ENCODE peak calls at places on chromosomes 13 and 19, in ten cellular contexts. N is neural progenitor cell, L is WERI-Rb-1, X is mammary epithelial cell, H is foreskin keratinocyte, T is progenitor cell of endocrine pancreas, U is thoracic aorta, M is glutamatergic neuron, Y is DND-41, S is RWPE1. B is an unnamed sample.

GRCh38 chr19:1851581-1852293 is 3.5 kb upstream of the REXO1 start:
- DNase-seq in U (no peak), Y (peak), T (no peak), M (peak), X (no peak), H (no peak), N (no peak), S (no peak), L (no peak), B (no peak)

GRCh38 chr19:44611812-44612295 is 1.5 kb upstream of the IGSF23 start:
- DNase-seq in N (no peak), L (no peak), T (no peak), U (no peak), X (no peak), Y (no peak), H (no peak), S (no peak), M (no peak), B (no peak)

GRCh38 chr13:54775501-54776191 is 1747.0 kb downstream of the OLFM4 start:
- DNase-seq in L (no peak), U (no peak), Y (no peak), M (no peak), S (no peak), H (no peak), T (no peak), N (no peak), X (no peak), B (no peak)

GRCh38 chr19:48284891-48285290 is 15.0 kb downstream of the ZNF114 start:
- DNase-seq in X (no peak), T (no peak), H (no peak), M (no peak), N (no peak), Y (no peak), U (no peak), L (no peak), S (no peak), B (no peak)

GRCh38 chr13:77184455-77184854 is 142.4 kb downstream of the MYCBP2 start:
- DNase-seq in Y (no peak), X (peak), L (no peak), N (no peak), H (peak), S (no peak), T (no peak), U (no peak), M (no peak), B (no peak)

GRCh38 chr13:45540195-45540594 is 75.3 kb downstream of the ERICH6B start:
- DNase-seq in L (no peak), H (no peak), M (no peak), U (no peak), N (no peak), S (no peak), X (no peak), Y (no peak), T (no peak), B (no peak)

GRCh38 chr19:4908781-4909171 is 525 bp upstream of the UHRF1 start:
- DNase-seq in U (no peak), H (no peak), S (no peak), L (peak), Y (no peak), T (no peak), N (no peak), X (no peak), M (peak), B (peak)

GRCh38 chr13:33307820-33308219 is 22.3 kb upstream of the STARD13 start:
- DNase-seq in L (no peak), N (no peak), U (no peak), X (no peak), T (no peak), H (no peak), Y (no peak), M (no peak), S (no peak), B (no peak)

GRCh38 chr19:5470264-5470671 is 15.1 kb downstream of the ZNRF4 start:
- DNase-seq in M (no peak), U (no peak), N (no peak), Y (no peak), L (no peak), H (peak), S (peak), T (peak), X (peak), B (no peak)

GRCh38 chr13:85558118-85558517 is 241.1 kb downstream of the SLITRK6 start:
- DNase-seq in U (no peak), M (no peak), H (no peak), L (no peak), X (no peak), N (no peak), S (no peak), Y (no peak), T (no peak), B (no peak)

GRCh38 chr13:46495647-46496046 is 57.3 kb upstream of the LRCH1 start:
- DNase-seq in T (no peak), M (no peak), N (no peak), L (no peak), H (no peak), X (no peak), S (no peak), U (no peak), Y (no peak), B (no peak)

GRCh38 chr13:88464851-88465250 is 793.7 kb downstream of the SLITRK5 start:
- DNase-seq in X (no peak), M (no peak), S (no peak), L (no peak), H (no peak), T (no peak), U (no peak), Y (no peak), N (no peak), B (no peak)

GRCh38 chr13:109833940-109834339 is 47.6 kb upstream of the IRS2 start:
- DNase-seq in T (no peak), L (no peak), N (no peak), X (no peak), M (no peak), S (no peak), U (no peak), H (no peak), Y (no peak), B (no peak)

GRCh38 chr19:51600940-51601575 is 29.1 kb downstream of the SIGLEC5 start:
- DNase-seq in X (no peak), U (no peak), H (no peak), Y (no peak), N (no peak), S (no peak), M (no peak), T (no peak), L (no peak), B (no peak)

GRCh38 chr13:94209110-94209509 is 270.4 kb downstream of the DCT start:
- DNase-seq in M (no peak), U (no peak), T (no peak), H (no peak), N (no peak), Y (no peak), S (no peak), X (no peak), L (no peak), B (no peak)

GRCh38 chr13:97875911-97876310 is 77.6 kb upstream of the IPO5 start:
- DNase-seq in U (no peak), T (no peak), N (no peak), H (no peak), X (no peak), L (no peak), M (no peak), Y (no peak), S (no peak), B (no peak)

GRCh38 chr19:44576843-44577565 is 36.4 kb upstream of the IGSF23 start:
- DNase-seq in L (peak), N (peak), X (peak), H (peak), U (no peak), Y (peak), S (peak), T (no peak), M (no peak), B (no peak)

GRCh38 chr19:1854542-1855039 is 6.3 kb upstream of the REXO1 start:
- DNase-seq in H (no peak), N (peak), X (no peak), U (no peak), T (no peak), S (no peak), L (peak), M (peak), Y (no peak), B (peak)

GRCh38 chr19:54209748-54210494 is 9.3 kb downstream of the RPS9 start:
- DNase-seq in X (peak), Y (peak), N (no peak), U (peak), L (no peak), S (peak), H (peak), M (no peak), T (no peak), B (no peak)

GRCh38 chr19:55466246-55466614 is 1.7 kb upstream of the C19orf85 start:
- DNase-seq in X (no peak), L (no peak), T (no peak), S (no peak), N (no peak), H (no peak), U (no peak), M (no peak), Y (no peak), B (no peak)

GRCh38 chr19:8320564-8321066 is 560 bp downstream of the NDUFA7 start:
- DNase-seq in M (no peak), U (no peak), H (no peak), Y (peak), L (no peak), S (no peak), T (no peak), N (peak), X (no peak), B (no peak)

GRCh38 chr19:15740785-15741184 is 3.0 kb downstream of the OR10H3 start:
- DNase-seq in M (no peak), T (no peak), L (no peak), H (no peak), N (no peak), X (no peak), U (no peak), Y (no peak), S (no peak), B (no peak)

GRCh38 chr19:9782282-9782681 is 13.7 kb upstream of the ZNF846 start:
- DNase-seq in L (no peak), H (no peak), S (no peak), N (no peak), M (no peak), T (no peak), Y (no peak), U (no peak), X (no peak), B (no peak)

GRCh38 chr13:99528547-99528946 is 27.3 kb downstream of the TM9SF2 start:
- DNase-seq in L (peak), M (no peak), N (peak), T (no peak), X (no peak), H (no peak), S (no peak), U (no peak), Y (peak), B (no peak)

GRCh38 chr19:1514295-1514661 is 1.5 kb upstream of the ADAMTSL5 start:
- DNase-seq in N (no peak), S (no peak), M (no peak), T (no peak), U (no peak), H (no peak), L (no peak), X (no peak), Y (no peak), B (no peak)

GRCh38 chr19:5665781-5666513 is 14.4 kb downstream of the MICOS13 start:
- DNase-seq in Y (no peak), M (no peak), S (no peak), H (no peak), T (no peak), N (no peak), U (no peak), X (peak), L (no peak), B (no peak)

GRCh38 chr13:68099616-68100015 is 869.5 kb upstream of the PCDH9 start:
- DNase-seq in L (no peak), N (no peak), H (peak), T (no peak), S (peak), X (peak), U (no peak), Y (no peak), M (no peak), B (no peak)

GRCh38 chr19:47601180-47601904 is 7.6 kb upstream of the BICRA start:
- DNase-seq in Y (no peak), U (no peak), H (no peak), L (no peak), S (no peak), X (no peak), M (no peak), N (no peak), T (no peak), B (no peak)

GRCh38 chr13:78121459-78122348 is 203.1 kb upstream of the EDNRB start:
- DNase-seq in N (peak), S (peak), Y (peak), H (peak), L (peak), U (no peak), X (peak), T (no peak), M (peak), B (peak)

GRCh38 chr13:87234981-87235380 is 436.2 kb upstream of the SLITRK5 start:
- DNase-seq in T (no peak), Y (no peak), X (peak), M (no peak), N (no peak), H (no peak), U (no peak), S (no peak), L (no peak), B (no peak)

GRCh38 chr13:46665630-46666482 is 112.9 kb downstream of the LRCH1 start:
- DNase-seq in H (no peak), Y (no peak), N (no peak), L (no peak), U (no peak), S (no peak), M (no peak), T (no peak), X (no peak), B (no peak)

GRCh38 chr19:11548315-11548700 is 9.7 kb downstream of the CNN1 start:
- DNase-seq in U (no peak), Y (no peak), X (no peak), N (no peak), H (no peak), L (no peak), M (no peak), S (no peak), T (no peak), B (no peak)

GRCh38 chr19:13505761-13506549 is at the start of gene CACNA1A:
- DNase-seq in L (no peak), H (no peak), X (no peak), M (peak), U (no peak), N (peak), T (peak), Y (no peak), S (no peak), B (peak)

GRCh38 chr13:31965361-31966066 is 66.1 kb upstream of the FRY start:
- DNase-seq in S (no peak), M (no peak), T (no peak), Y (no peak), U (no peak), N (no peak), L (no peak), H (peak), X (peak), B (no peak)

GRCh38 chr19:40274585-40275544 is 10.3 kb downstream of the AKT2 start:
- DNase-seq in T (no peak), S (no peak), X (no peak), Y (no peak), U (no peak), N (no peak), L (no peak), M (peak), H (no peak), B (no peak)

GRCh38 chr19:8396563-8397203 is 6.5 kb downstream of the RAB11B start:
- DNase-seq in Y (peak), S (peak), T (no peak), L (peak), X (peak), U (no peak), N (peak), M (peak), H (peak), B (peak)

GRCh38 chr13:80477641-80478443 is 136.9 kb upstream of the SPRY2 start:
- DNase-seq in Y (no peak), H (peak), L (no peak), X (peak), T (no peak), N (no peak), M (no peak), S (peak), U (no peak), B (no peak)

GRCh38 chr19:28454083-28454482 is 758.9 kb downstream of the UQCRFS1 start:
- DNase-seq in H (peak), S (no peak), T (no peak), X (peak), L (no peak), M (no peak), Y (no peak), N (no peak), U (no peak), B (no peak)

GRCh38 chr19:13037718-13038117 is 42.4 kb downstream of the NFIX start:
- DNase-seq in S (no peak), M (no peak), T (no peak), Y (no peak), H (no peak), U (no peak), N (no peak), X (no peak), L (no peak), B (no peak)

GRCh38 chr19:29769997-29770396 is 41.8 kb upstream of the CCNE1 start:
- DNase-seq in L (no peak), Y (no peak), U (no peak), X (no peak), S (no peak), T (no peak), N (no peak), M (no peak), H (no peak), B (no peak)

GRCh38 chr19:29770653-29771052 is 41.1 kb upstream of the CCNE1 start:
- DNase-seq in U (no peak), Y (no peak), T (no peak), X (no peak), N (no peak), M (no peak), H (no peak), L (no peak), S (no peak), B (no peak)

GRCh38 chr19:29772696-29773095 is 39.1 kb upstream of the CCNE1 start:
- DNase-seq in H (no peak), S (no peak), U (no peak), N (no peak), L (no peak), X (no peak), Y (no peak), M (no peak), T (no peak), B (no peak)

GRCh38 chr19:29773141-29773540 is 38.6 kb upstream of the CCNE1 start:
- DNase-seq in N (no peak), Y (no peak), H (no peak), M (no peak), X (no peak), U (no peak), L (no peak), S (no peak), T (no peak), B (no peak)

GRCh38 chr19:29771708-29772415 is 39.9 kb upstream of the CCNE1 start:
- DNase-seq in N (peak), S (peak), U (no peak), T (peak), X (peak), Y (peak), H (peak), L (peak), M (peak), B (peak)
- TF ChIP-seq CTCF in N (peak), S (peak), U (peak), T (peak), X (peak), Y (peak), H (peak), L (peak), M (peak), B (peak)

DNA sequence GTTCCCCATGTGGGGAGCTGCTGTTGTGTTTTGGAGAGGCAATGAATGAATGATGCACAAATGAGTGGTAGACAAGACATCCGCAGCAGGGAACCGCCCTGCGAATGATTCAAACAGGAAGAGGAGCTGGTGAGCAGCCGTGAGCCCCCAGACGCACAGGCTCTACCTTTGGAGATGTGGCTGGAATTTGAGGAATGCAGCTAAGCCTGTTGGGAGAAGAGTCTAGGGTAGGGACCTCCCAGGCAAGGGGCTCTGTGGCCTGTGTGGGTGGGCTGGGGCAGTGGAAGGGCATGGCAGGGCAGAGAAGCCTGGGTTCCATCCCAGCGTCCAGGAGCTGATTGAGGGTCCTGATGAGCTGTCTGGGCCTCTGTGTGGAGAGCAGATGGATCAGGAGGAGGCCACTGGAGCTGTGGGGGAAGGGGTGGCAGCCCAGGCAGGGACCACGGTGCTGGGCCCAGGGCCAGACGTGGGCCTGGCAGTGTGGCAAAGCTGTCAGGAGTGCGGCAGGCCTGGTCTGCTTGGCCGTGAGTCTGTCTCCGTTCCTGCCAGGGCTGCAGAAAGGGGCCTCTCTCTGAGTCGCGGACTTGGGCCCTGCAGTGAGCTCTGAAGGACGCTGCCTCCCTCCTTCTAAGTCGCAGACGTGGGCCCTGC is 41.8 kb upstream of the DCUN1D2 start:
- DNase-seq in N (no peak), Y (no peak), X (peak), T (no peak), M (no peak), S (peak), L (no peak), H (peak), U (no peak), B (no peak)
- TF ChIP-seq CTCF in N (no peak), Y (no peak), X (no peak), T (no peak), M (no peak), S (no peak), L (no peak), H (no peak), U (no peak), B (no peak)

GRCh38 chr13:37944476-37945442 is 75.2 kb upstream of the TRPC4 start:
- DNase-seq in M (no peak), Y (no peak), H (no peak), X (no peak), S (no peak), T (no peak), L (no peak), U (no peak), N (peak), B (no peak)
- TF ChIP-seq CTCF in M (no peak), Y (no peak), H (peak), X (no peak), S (no peak), T (no peak), L (no peak), U (no peak), N (no peak), B (no peak)

GRCh38 chr13:39894586-39894985 is 239.1 kb downstream of the COG6 start:
- DNase-seq in U (no peak), L (no peak), M (no peak), T (no peak), N (no peak), Y (no peak), S (no peak), X (no peak), H (no peak), B (no peak)

GRCh38 chr13:39895254-39895653 is 239.8 kb downstream of the COG6 start:
- DNase-seq in H (no peak), L (peak), Y (no peak), S (no peak), N (no peak), X (no peak), T (no peak), U (no peak), M (no peak), B (no peak)

GRCh38 chr13:39900106-39900750 is 244.8 kb downstream of the COG6 start:
- DNase-seq in Y (no peak), T (no peak), U (no peak), M (no peak), X (no peak), L (no peak), N (no peak), H (no peak), S (no peak), B (no peak)

GRCh38 chr13:39893808-39894207 is 238.3 kb downstream of the COG6 start:
- DNase-seq in S (no peak), N (no peak), Y (no peak), H (no peak), U (no peak), L (no peak), T (no peak), X (no peak), M (no peak), B (no peak)

DNA sequence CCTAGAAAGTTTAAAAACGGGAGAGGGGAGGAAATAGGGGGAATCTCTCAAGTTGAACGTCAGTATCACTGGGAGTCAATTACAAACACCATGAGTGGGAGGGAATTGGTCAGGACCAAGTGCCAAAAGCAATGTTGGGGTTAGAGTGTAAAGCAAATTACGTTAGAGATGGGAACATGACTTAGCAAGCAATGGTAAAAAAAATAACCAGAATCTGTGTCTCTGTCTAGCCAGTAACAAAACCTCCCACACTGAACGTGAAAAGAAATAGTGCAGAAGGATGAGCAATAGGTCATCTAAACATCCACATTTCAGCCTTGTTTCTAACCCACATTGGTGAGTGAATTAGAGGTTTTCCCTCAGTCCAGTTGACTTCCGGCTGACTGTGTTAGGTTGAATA is 242.2 kb downstream of the COG6 start:
- DNase-seq in H (no peak), S (no peak), M (no peak), N (no peak), T (no peak), X (no peak), U (no peak), L (no peak), Y (no peak), B (no peak)
- TF ChIP-seq CTCF in H (no peak), S (no peak), M (no peak), N (no peak), T (no peak), X (no peak), U (no peak), L (no peak), Y (no peak), B (no peak)